ENCODE peak calls at places on chromosomes 3 and 15, in eight cellular contexts. T is HCT116, P is MM.1S, Q is GM23338, G is PC-3, V is SK-N-SH, H is GM23248, J is neural progenitor cell. A is an unnamed sample.

GRCh38 chr3:101722394-101723173 is 1.8 kb upstream of the CEP97 start:
- DNase-seq in H (no peak), G (no peak), V (no peak), Q (no peak), T (no peak), P (peak; percentile 75), J (no peak), A (peak; percentile 93)

GRCh38 chr3:172411478-172411947 is 36.7 kb downstream of the GHSR start:
- DNase-seq in V (no peak), T (no peak), G (no peak), H (no peak), P (no peak), Q (no peak), J (no peak), A (no peak)

GRCh38 chr15:75639191-75639708 is 774 bp downstream of the IMP3 start:
- DNase-seq in J (no peak), H (peak; percentile 51), P (no peak), T (no peak), G (peak; percentile 2), Q (peak; percentile 32), V (no peak), A (peak; percentile 22)

GRCh38 chr15:49372366-49372765 is 50.7 kb upstream of the FGF7 start:
- DNase-seq in Q (peak; percentile 56), T (no peak), P (no peak), H (no peak), G (no peak), J (peak; percentile 16), V (no peak), A (no peak)

GRCh38 chr3:171462224-171462623 is 2.0 kb upstream of the TNIK start:
- DNase-seq in V (no peak), G (no peak), J (no peak), T (no peak), H (no peak), Q (peak; percentile 80), P (no peak), A (no peak)

GRCh38 chr3:113287111-113287817 is 75.9 kb downstream of the BOC start:
- DNase-seq in Q (no peak), T (peak; percentile 21), H (peak; percentile 88), J (no peak), G (peak; percentile 92), V (no peak), P (no peak), A (no peak)

GRCh38 chr3:12903881-12904280 is 62.5 kb upstream of the RPL32 start:
- DNase-seq in T (no peak), G (no peak), V (no peak), H (no peak), Q (no peak), J (no peak), P (no peak), A (no peak)

GRCh38 chr3:184656991-184657669 is 54.7 kb downstream of the MAGEF1 start:
- DNase-seq in Q (no peak), V (no peak), J (no peak), G (peak; percentile 20), P (no peak), H (peak; percentile 32), T (no peak), A (no peak)

GRCh38 chr3:126253072-126253471 is 72.7 kb upstream of the ALDH1L1 start:
- DNase-seq in Q (no peak), P (no peak), T (no peak), H (no peak), J (no peak), V (no peak), G (no peak), A (no peak)

GRCh38 chr15:69443032-69443611 is 9.5 kb upstream of the RPLP1 start:
- DNase-seq in V (no peak), T (no peak), G (no peak), P (no peak), Q (no peak), J (no peak), H (no peak), A (peak; percentile 19)

DNA sequence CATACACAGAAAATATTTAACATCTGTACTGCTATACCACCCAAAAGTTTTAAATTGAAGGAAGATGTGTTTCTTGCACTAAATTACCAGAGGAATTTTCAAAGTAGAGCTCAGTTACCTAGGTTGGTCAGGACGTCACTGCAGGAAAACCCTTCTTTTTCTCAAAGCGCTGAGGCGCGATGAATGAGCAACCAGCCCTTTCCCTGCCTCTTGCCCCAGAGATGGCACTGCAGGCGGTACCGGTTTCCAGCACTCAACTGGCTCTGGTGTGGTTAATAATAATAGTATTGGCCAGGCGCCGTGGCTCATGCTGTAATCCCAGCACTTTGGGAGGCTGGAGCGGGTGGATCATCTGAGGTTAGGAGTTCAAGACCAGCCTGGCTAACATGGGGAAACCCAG is 49.3 kb downstream of the HES1 start:
- DNase-seq in J (peak; percentile 64), T (no peak), Q (no peak), P (no peak), H (no peak), G (no peak), V (no peak), A (no peak)
- H3K4me1 ChIP-seq in J (peaks cover 30% of the 10 kb centered on the region), T (no peaks in the 10 kb centered on the region), Q (peaks cover 8% of the 10 kb centered on the region), P (no peaks in the 10 kb centered on the region), H (no peaks in the 10 kb centered on the region), G (peaks cover 4% of the 10 kb centered on the region), V (peaks cover 12% of the 10 kb centered on the region), A (no peaks in the 10 kb centered on the region)

GRCh38 chr15:73922186-73923151 is 3.8 kb upstream of the LOXL1 start:
- DNase-seq in T (no peak), P (no peak), G (no peak), V (no peak), Q (peak; percentile 92), H (peak; percentile 84), J (peak; percentile 85), A (no peak)
- H3K4me3 ChIP-seq in T (no peak overlapping the region), P (no peak overlapping the region), G (peak overlapping the region; percentile 90), V (no peak overlapping the region), Q (peak overlapping the region; percentile 46), H (peak overlapping the region; percentile 54), J (peak overlapping the region; percentile 35), A (no peak overlapping the region)

GRCh38 chr3:32296251-32297204 is 58.0 kb downstream of the CMTM8 start:
- DNase-seq in G (peak; percentile 73), V (peak; percentile 77), J (peak; percentile 75), T (peak; percentile 52), H (peak; percentile 69), Q (peak; percentile 86), P (peak; percentile 49), A (peak; percentile 68)

GRCh38 chr3:32292085-32292796 is 53.8 kb downstream of the CMTM8 start:
- DNase-seq in T (no peak), V (no peak), G (peak; percentile 17), J (no peak), P (no peak), H (no peak), Q (no peak), A (no peak)

GRCh38 chr3:32293908-32294307 is 55.4 kb downstream of the CMTM8 start:
- DNase-seq in T (no peak), J (no peak), V (no peak), H (no peak), G (no peak), P (no peak), Q (no peak), A (no peak)

GRCh38 chr3:32301426-32301825 is 62.9 kb downstream of the CMTM8 start:
- DNase-seq in Q (no peak), T (no peak), P (no peak), V (no peak), G (no peak), H (no peak), J (no peak), A (no peak)

GRCh38 chr3:32297366-32297765 is 58.9 kb downstream of the CMTM8 start:
- DNase-seq in T (no peak), G (no peak), H (no peak), V (no peak), Q (no peak), P (no peak), J (no peak), A (no peak)
- TF ChIP-seq EZH2phosphoT487 in T (no peak), G (no peak), H (no peak), V (no peak), Q (no peak), P (no peak), J (no peak), A (no peak)

GRCh38 chr3:149898771-149899170 is 71.9 kb downstream of the PFN2 start:
- DNase-seq in V (no peak), J (no peak), Q (no peak), P (no peak), G (no peak), H (peak; percentile 51), T (peak; percentile 12), A (no peak)
- H3K4me1 ChIP-seq in V (peaks cover 18% of the 10 kb centered on the region), J (no peaks in the 10 kb centered on the region), Q (peaks cover 8% of the 10 kb centered on the region), P (no peaks in the 10 kb centered on the region), G (no peaks in the 10 kb centered on the region), H (peaks cover 15% of the 10 kb centered on the region), T (peaks cover 3% of the 10 kb centered on the region), A (no peaks in the 10 kb centered on the region)

GRCh38 chr15:63042879-63043340 is 363 bp downstream of the TPM1 start:
- DNase-seq in H (peak; percentile 71), P (no peak), G (no peak), J (peak; percentile 39), V (peak; percentile 64), Q (no peak), T (no peak), A (no peak)
- H3K4me3 ChIP-seq in H (peak overlapping the region; percentile 99), P (peak overlapping the region; percentile 12), G (peak overlapping the region; percentile 94), J (peak overlapping the region; percentile 94), V (peak overlapping the region; percentile 64), Q (peak overlapping the region; percentile 85), T (no peak overlapping the region), A (no peak overlapping the region)

A was measured in OCI-LY7.